ENCODE peak calls at places on chromosomes 6 and 20, in nine cellular contexts. Z is activated gamma-delta T cell, S is A549, H is NCI-H510A, C is tibial artery, T is OCI-LY7, M is fibroblast of lung, Y is HT-29, Q is HS-5. N is an unnamed sample.

GRCh38 chr6:147586044-147586443 is 77.6 kb downstream of the SAMD5 start:
- DNase-seq in Z (no peak), S (no peak), H (no peak), C (peak), T (no peak), M (peak), Y (no peak), Q (no peak), N (no peak)

GRCh38 chr20:15185322-15185721 is 847.9 kb upstream of the FLRT3 start:
- DNase-seq in Z (no peak), S (no peak), H (no peak), C (no peak), T (no peak), M (no peak), Y (no peak), Q (no peak), N (no peak)

GRCh38 chr20:57092112-57092899 is 174.1 kb downstream of the BMP7 start:
- DNase-seq in Z (no peak), S (peak), H (no peak), C (no peak), T (peak), M (peak), Y (peak), Q (no peak), N (peak)

GRCh38 chr6:154928325-154928922 is 66.7 kb upstream of the TIAM2 start:
- DNase-seq in Z (no peak), S (peak), H (no peak), C (no peak), T (peak), M (peak), Y (peak), Q (peak), N (peak)

GRCh38 chr20:16922834-16923233 is 174.7 kb downstream of the OTOR start:
- DNase-seq in Z (no peak), S (peak), H (no peak), C (no peak), T (no peak), M (peak), Y (no peak), Q (peak), N (no peak)

GRCh38 chr6:41439524-41440418 is 104.4 kb downstream of the NCR2 start:
- DNase-seq in Z (no peak), S (no peak), H (no peak), C (no peak), T (peak), M (no peak), Y (no peak), Q (no peak), N (peak)

GRCh38 chr6:163010145-163010544 is 282.4 kb downstream of the PACRG start:
- DNase-seq in Z (no peak), S (no peak), H (no peak), C (no peak), T (no peak), M (no peak), Y (no peak), Q (no peak), N (no peak)

GRCh38 chr6:37204014-37204751 is 34.2 kb downstream of the PIM1 start:
- DNase-seq in Z (no peak), S (peak), H (no peak), C (no peak), T (no peak), M (peak), Y (peak), Q (no peak), N (no peak)

GRCh38 chr20:8535403-8536003 is 403.4 kb downstream of the PLCB1 start:
- DNase-seq in Z (no peak), S (no peak), H (no peak), C (no peak), T (peak), M (no peak), Y (peak), Q (no peak), N (no peak)

GRCh38 chr6:150876598-150876997 is 11.1 kb downstream of the MTHFD1L start:
- DNase-seq in Z (no peak), S (no peak), H (no peak), C (peak), T (no peak), M (peak), Y (no peak), Q (no peak), N (no peak)

GRCh38 chr20:17786221-17786718 is 86.5 kb downstream of the BANF2 start:
- DNase-seq in Z (no peak), S (no peak), H (no peak), C (no peak), T (no peak), M (peak), Y (no peak), Q (no peak), N (peak)

GRCh38 chr6:149963212-149963461 is 606 bp upstream of the ULBP1 start:
- DNase-seq in Z (no peak), S (peak), H (peak), C (no peak), T (peak), M (peak), Y (peak), Q (no peak), N (peak)

GRCh38 chr6:31826793-31827285 is 699 bp upstream of the HSPA1B start:
- DNase-seq in Z (no peak), S (peak), H (no peak), C (peak), T (no peak), M (peak), Y (peak), Q (no peak), N (no peak)

GRCh38 chr6:81362246-81362645 is 390.2 kb downstream of the TENT5A start:
- DNase-seq in Z (no peak), S (no peak), H (no peak), C (no peak), T (no peak), M (peak), Y (no peak), Q (peak), N (no peak)

GRCh38 chr6:157510329-157511188 is 129.6 kb downstream of the ZDHHC14 start:
- DNase-seq in Z (no peak), S (no peak), H (no peak), C (no peak), T (no peak), M (no peak), Y (no peak), Q (no peak), N (peak)

GRCh38 chr20:401682-402495 is 6.2 kb upstream of the RBCK1 start:
- DNase-seq in Z (no peak), S (peak), H (no peak), C (peak), T (peak), M (peak), Y (peak), Q (peak), N (peak)

GRCh38 chr6:170024940-170025339 is 265.9 kb downstream of the DLL1 start:
- DNase-seq in Z (no peak), S (no peak), H (no peak), C (peak), T (no peak), M (no peak), Y (peak), Q (no peak), N (no peak)

GRCh38 chr20:63085087-63085861 is 78.5 kb upstream of the BHLHE23 start:
- DNase-seq in Z (no peak), S (peak), H (no peak), C (peak), T (no peak), M (no peak), Y (peak), Q (no peak), N (no peak)

GRCh38 chr6:33373950-33374349 is 17.7 kb upstream of the KIFC1 start:
- DNase-seq in Z (no peak), S (no peak), H (no peak), C (no peak), T (no peak), M (no peak), Y (no peak), Q (no peak), N (peak)

GRCh38 chr6:112274774-112275173 is 20.4 kb upstream of the LAMA4 start:
- DNase-seq in Z (no peak), S (no peak), H (no peak), C (no peak), T (no peak), M (no peak), Y (no peak), Q (no peak), N (no peak)

GRCh38 chr6:13065596-13065995 is 262.7 kb downstream of the TBC1D7 start:
- DNase-seq in Z (no peak), S (no peak), H (no peak), C (no peak), T (no peak), M (no peak), Y (no peak), Q (no peak), N (no peak)